ENCODE peak calls at places on chromosomes 12 and 14, in seven cellular contexts. B is fibroblast of villous mesenchyme, W is cardiac fibroblast, L is Panc1, X is uterus, N is WTC11, I is heart right ventricle. C is an unnamed sample.

GRCh38 chr14:74333909-74334308 is 14.4 kb upstream of the VRTN start:
- DNase-seq in B (peak), I (no peak), L (no peak), X (no peak), N (no peak), W (peak), C (no peak)

GRCh38 chr14:64938972-64939816 is 3.4 kb downstream of the GPX2 start:
- DNase-seq in I (no peak), L (no peak), N (no peak), B (no peak), W (no peak), X (no peak), C (no peak)

GRCh38 chr12:45973526-45973925 is 16.8 kb downstream of the SCAF11 start:
- DNase-seq in I (no peak), X (no peak), L (no peak), B (no peak), W (peak), N (no peak), C (no peak)

GRCh38 chr12:54991161-54991991 is 6.8 kb upstream of the TESPA1 start:
- DNase-seq in X (no peak), I (no peak), B (no peak), W (no peak), L (no peak), N (no peak), C (no peak)

GRCh38 chr12:1800646-1801284 is 19.6 kb upstream of the LRTM2 start:
- DNase-seq in B (no peak), X (no peak), I (no peak), L (no peak), N (peak), W (peak), C (no peak)

GRCh38 chr12:58479403-58479802 is 440.9 kb downstream of the LRIG3 start:
- DNase-seq in W (no peak), L (no peak), B (no peak), I (no peak), X (no peak), N (no peak), C (no peak)

GRCh38 chr12:716506-716905 is 35.9 kb upstream of the WNK1 start:
- DNase-seq in N (no peak), L (no peak), W (peak), X (peak), I (no peak), B (no peak), C (no peak)

GRCh38 chr12:71791473-71792150 is 36.9 kb downstream of the RAB21 start:
- DNase-seq in W (no peak), L (no peak), X (no peak), B (no peak), I (no peak), N (no peak), C (no peak)

GRCh38 chr12:47818701-47819543 is 781 bp downstream of the HDAC7 start:
- DNase-seq in X (peak), L (no peak), I (peak), N (peak), W (no peak), B (peak), C (peak)

GRCh38 chr12:105574056-105574715 is 243.7 kb downstream of the C12orf75 start:
- DNase-seq in N (no peak), X (no peak), W (no peak), I (no peak), B (no peak), L (no peak), C (no peak)

GRCh38 chr12:98516184-98516873 is 939 bp downstream of the TMPO start:
- DNase-seq in I (peak), B (peak), N (peak), X (peak), L (peak), W (peak), C (peak)

DNA sequence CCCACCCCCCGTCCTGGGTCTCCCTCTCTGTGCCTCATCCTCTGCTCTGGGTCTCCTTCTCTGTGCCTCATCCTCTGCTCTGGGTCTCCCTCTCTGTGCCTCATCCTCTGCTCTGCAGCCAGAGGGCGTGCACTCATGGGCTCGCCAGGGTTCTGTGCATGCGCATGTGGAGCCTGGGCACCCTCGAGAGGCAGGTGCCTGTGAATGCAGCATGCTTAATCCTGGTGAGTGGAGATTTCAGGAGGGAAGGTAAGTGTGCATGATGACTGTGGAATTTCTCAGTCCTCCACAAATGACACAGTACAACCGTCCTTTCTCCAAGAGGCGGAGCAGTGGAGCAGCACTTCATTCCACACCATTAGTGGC is 65.2 kb downstream of the EP400 start:
- DNase-seq in L (no peak), X (no peak), N (no peak), B (no peak), W (no peak), I (no peak), C (no peak)
- TF ChIP-seq CTCF in L (no peak), X (no peak), N (no peak), B (no peak), W (no peak), I (no peak), C (no peak)

GRCh38 chr12:57216014-57216891 is at the start of gene NXPH4:
- DNase-seq in X (peak), N (peak), I (peak), W (no peak), B (no peak), L (no peak), C (no peak)
- TF ChIP-seq CTCF in X (no peak), N (no peak), I (no peak), W (no peak), B (no peak), L (no peak), C (no peak)

GRCh38 chr14:69812725-69813124 is 15.7 kb upstream of the SLC10A1 start:
- DNase-seq in B (no peak), X (no peak), L (no peak), N (no peak), W (no peak), I (no peak), C (no peak)
- TF ChIP-seq CTCF in B (no peak), X (no peak), L (peak), N (no peak), W (no peak), I (no peak), C (no peak)

GRCh38 chr12:12974211-12974610 is 22.2 kb upstream of the GPRC5D start:
- DNase-seq in W (no peak), L (no peak), B (no peak), I (no peak), X (no peak), N (no peak), C (no peak)
- TF ChIP-seq CTCF in W (no peak), L (no peak), B (no peak), I (no peak), X (no peak), N (no peak), C (no peak)

DNA sequence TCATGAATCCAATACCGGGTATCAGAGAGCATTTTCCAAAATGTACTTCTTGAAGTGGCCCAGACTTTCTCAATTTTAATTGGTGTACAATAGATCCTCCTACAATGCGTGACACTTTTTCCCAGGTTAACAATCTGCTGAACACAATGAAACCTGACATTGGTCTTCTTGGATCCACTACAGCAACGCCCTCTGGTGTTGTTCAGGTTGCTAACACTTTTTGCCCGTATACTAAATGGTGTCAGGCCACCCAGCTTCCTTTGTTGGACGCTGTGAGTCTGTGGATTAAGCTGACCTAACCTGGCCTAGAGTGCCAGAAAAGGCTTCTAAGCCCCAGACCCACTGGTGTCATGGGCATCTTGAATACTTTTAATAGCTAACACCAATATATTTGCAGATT is 89.2 kb downstream of the KCNK10 start:
- DNase-seq in N (peak), W (peak), X (no peak), L (no peak), B (no peak), I (no peak), C (no peak)
- TF ChIP-seq CTCF in N (peak), W (no peak), X (no peak), L (peak), B (no peak), I (no peak), C (peak)

GRCh38 chr14:60327447-60328331 is 78.7 kb downstream of the PPM1A start:
- DNase-seq in B (peak), L (no peak), N (peak), W (no peak), X (no peak), I (peak), C (no peak)

GRCh38 chr14:60331201-60332045 is 82.4 kb downstream of the PPM1A start:
- DNase-seq in I (peak), B (peak), N (peak), X (peak), L (peak), W (peak), C (peak)

GRCh38 chr14:60328588-60328987 is 79.6 kb downstream of the PPM1A start:
- DNase-seq in W (no peak), I (no peak), L (no peak), B (no peak), X (no peak), N (peak), C (no peak)

GRCh38 chr14:60332869-60333268 is 83.8 kb downstream of the PPM1A start:
- DNase-seq in W (no peak), N (no peak), X (no peak), I (no peak), L (no peak), B (no peak), C (no peak)

GRCh38 chr14:60332046-60332399 is 83.0 kb downstream of the PPM1A start:
- DNase-seq in W (no peak), X (no peak), B (no peak), L (no peak), N (no peak), I (no peak), C (no peak)
- TF ChIP-seq CTCF in W (no peak), X (no peak), B (no peak), L (peak), N (no peak), I (no peak), C (no peak)

GRCh38 chr14:101235042-101235871 is 326.0 kb upstream of the DIO3 start:
- DNase-seq in W (peak), B (peak), X (peak), N (peak), L (no peak), I (peak), C (peak)
- TF ChIP-seq CTCF in W (peak), B (peak), X (peak), N (peak), L (peak), I (peak), C (peak)

DNA sequence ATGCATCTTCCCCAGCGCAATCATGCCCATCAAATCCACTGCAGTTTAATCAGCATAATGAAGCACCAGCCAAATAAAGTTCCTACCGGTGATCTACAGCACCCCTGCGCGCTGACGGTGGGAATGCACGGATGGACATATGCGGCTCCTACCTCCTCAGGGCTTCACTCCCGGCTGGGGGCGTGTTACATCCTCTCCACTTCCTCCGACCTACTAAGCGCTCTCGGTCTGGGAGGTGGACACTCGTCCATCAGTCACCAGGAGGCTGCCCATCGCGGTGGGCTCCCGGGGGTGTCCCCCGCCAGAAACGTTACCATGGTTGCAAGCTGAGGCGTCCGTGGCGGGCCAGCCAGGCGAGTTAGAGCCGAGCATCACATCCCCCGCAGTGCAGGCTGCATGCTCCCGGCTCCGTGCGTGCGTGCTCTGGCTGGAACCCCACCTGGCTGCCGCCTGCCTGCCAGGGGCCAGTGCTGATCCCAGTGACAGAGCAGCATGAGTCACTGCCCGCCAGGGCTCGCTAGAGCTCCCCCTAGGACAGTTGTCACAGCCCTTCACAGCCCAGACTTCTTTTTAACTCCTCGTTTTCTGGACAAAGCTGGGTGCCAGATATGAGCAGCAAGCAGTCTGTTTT is 73.0 kb downstream of the CIT start:
- DNase-seq in W (peak), L (no peak), N (peak), B (peak), I (peak), X (no peak), C (peak)
- TF ChIP-seq CTCF in W (peak), L (peak), N (no peak), B (peak), I (peak), X (no peak), C (peak)